ENCODE peak calls at places on chromosomes 4 and X, in six cellular contexts. P, O, T, X, K and E are unnamed samples.

GRCh38 chr4:185774815-185775684 is 36.9 kb downstream of the SORBS2 start:
- DNase-seq in X (no peak), O (peak; percentile 28), K (peak; percentile 66), T (peak; percentile 82), P (no peak), E (peak; percentile 34)

GRCh38 chr4:142380052-142380598 is 466.0 kb downstream of the INPP4B start:
- DNase-seq in T (no peak), K (no peak), X (no peak), O (no peak), P (no peak), E (no peak)

GRCh38 chr4:141853091-141853734 is 216.8 kb downstream of the IL15 start:
- DNase-seq in T (no peak), P (no peak), O (no peak), K (peak; percentile 98), X (no peak), E (peak; percentile 16)

GRCh38 chrX:13994681-13995080 is 35.0 kb downstream of the GEMIN8 start:
- DNase-seq in X (no peak), K (peak; percentile 7), O (no peak), P (no peak), T (no peak), E (no peak)

GRCh38 chrX:136030357-136031225 is 45.4 kb downstream of the SLC9A6 start:
- DNase-seq in O (no peak), T (peak; percentile 78), X (no peak), K (no peak), P (no peak), E (no peak)

GRCh38 chr4:88957570-88957969 is 99.4 kb downstream of the FAM13A start:
- DNase-seq in T (peak; percentile 33), K (no peak), X (no peak), P (no peak), O (no peak), E (no peak)

GRCh38 chrX:16431266-16431665 is 218.7 kb upstream of the S100G start:
- DNase-seq in K (no peak), X (no peak), T (no peak), P (no peak), O (no peak), E (no peak)

GRCh38 chrX:155086202-155086840 is 15.0 kb downstream of the BRCC3 start:
- DNase-seq in O (peak; percentile 72), T (peak; percentile 39), X (peak; percentile 53), P (peak; percentile 31), K (peak; percentile 65), E (peak; percentile 10)

GRCh38 chr4:57020467-57021101 is 41.9 kb downstream of the POLR2B start:
- DNase-seq in X (peak; percentile 10), O (no peak), P (no peak), K (peak; percentile 95), T (peak; percentile 72), E (no peak)

GRCh38 chr4:6674500-6675149 is 19.1 kb upstream of the S100P start:
- DNase-seq in K (peak; percentile 75), O (peak; percentile 61), P (peak; percentile 63), X (peak; percentile 33), T (peak; percentile 40), E (peak; percentile 72)

GRCh38 chrX:119573840-119574393 is 446 bp upstream of the UBE2A start:
- DNase-seq in T (no peak), O (peak; percentile 45), K (peak; percentile 51), P (peak; percentile 15), X (peak; percentile 24), E (peak; percentile 17)

GRCh38 chr4:57182132-57182874 is 72.1 kb upstream of the IGFBP7 start:
- DNase-seq in T (no peak), K (no peak), O (no peak), P (no peak), X (no peak), E (no peak)

GRCh38 chrX:154530286-154530685 is 14.3 kb upstream of the FAM3A start:
- DNase-seq in X (no peak), K (no peak), P (no peak), O (peak; percentile 11), T (no peak), E (no peak)

GRCh38 chr4:113405874-113406722 is 355.4 kb downstream of the CAMK2D start:
- DNase-seq in P (no peak), T (no peak), O (no peak), K (no peak), X (no peak), E (no peak)

GRCh38 chr4:66062044-66062443 is 391.8 kb upstream of the EPHA5 start:
- DNase-seq in K (peak; percentile 55), O (no peak), T (no peak), X (peak; percentile 1), P (no peak), E (no peak)

GRCh38 chrX:10070714-10071436 is 85.9 kb upstream of the CLCN4 start:
- DNase-seq in O (no peak), P (no peak), K (no peak), T (no peak), X (no peak), E (no peak)

GRCh38 chrX:68868316-68868715 is 39.5 kb downstream of the EFNB1 start:
- DNase-seq in K (no peak), O (no peak), P (no peak), X (no peak), T (no peak), E (no peak)

GRCh38 chr4:107801766-107802211 is 22.9 kb upstream of the SGMS2 start:
- DNase-seq in K (peak; percentile 83), P (no peak), T (peak; percentile 29), O (no peak), X (peak; percentile 45), E (no peak)

GRCh38 chr4:62927574-62927973 is 1481.7 kb downstream of the TECRL start:
- DNase-seq in T (no peak), O (no peak), P (no peak), X (no peak), K (no peak), E (no peak)
- TF ChIP-seq EZH2 in T (no peak), O (no peak), P (no peak), X (no peak), K (no peak), E (no peak)

GRCh38 chr4:152937280-152937534 is 1.1 kb downstream of the FHDC1 start:
- DNase-seq in K (no peak), O (no peak), X (no peak), P (no peak), T (no peak), E (no peak)

GRCh38 chr4:152937535-152938236 is 1.6 kb downstream of the FHDC1 start:
- DNase-seq in P (no peak), O (peak; percentile 43), K (no peak), X (peak; percentile 34), T (peak; percentile 33), E (peak; percentile 77)

GRCh38 chr4:152935138-152935537 is 985 bp upstream of the FHDC1 start:
- DNase-seq in O (peak; percentile 86), T (no peak), P (peak; percentile 16), X (no peak), K (peak; percentile 32), E (peak; percentile 62)

GRCh38 chr4:152936446-152937279 is 540 bp downstream of the FHDC1 start:
- DNase-seq in O (peak; percentile 91), T (no peak), P (no peak), K (peak; percentile 21), X (peak; percentile 27), E (peak; percentile 53)

GRCh38 chr4:152935661-152936445 is at the start of gene FHDC1:
- DNase-seq in K (peak; percentile 76), X (no peak), O (peak; percentile 93), T (no peak), P (peak; percentile 29), E (peak; percentile 89)
- TF ChIP-seq EZH2 in K (no peak), X (peak; percentile 50), O (no peak), T (peak; percentile 62), P (no peak), E (no peak)

DNA sequence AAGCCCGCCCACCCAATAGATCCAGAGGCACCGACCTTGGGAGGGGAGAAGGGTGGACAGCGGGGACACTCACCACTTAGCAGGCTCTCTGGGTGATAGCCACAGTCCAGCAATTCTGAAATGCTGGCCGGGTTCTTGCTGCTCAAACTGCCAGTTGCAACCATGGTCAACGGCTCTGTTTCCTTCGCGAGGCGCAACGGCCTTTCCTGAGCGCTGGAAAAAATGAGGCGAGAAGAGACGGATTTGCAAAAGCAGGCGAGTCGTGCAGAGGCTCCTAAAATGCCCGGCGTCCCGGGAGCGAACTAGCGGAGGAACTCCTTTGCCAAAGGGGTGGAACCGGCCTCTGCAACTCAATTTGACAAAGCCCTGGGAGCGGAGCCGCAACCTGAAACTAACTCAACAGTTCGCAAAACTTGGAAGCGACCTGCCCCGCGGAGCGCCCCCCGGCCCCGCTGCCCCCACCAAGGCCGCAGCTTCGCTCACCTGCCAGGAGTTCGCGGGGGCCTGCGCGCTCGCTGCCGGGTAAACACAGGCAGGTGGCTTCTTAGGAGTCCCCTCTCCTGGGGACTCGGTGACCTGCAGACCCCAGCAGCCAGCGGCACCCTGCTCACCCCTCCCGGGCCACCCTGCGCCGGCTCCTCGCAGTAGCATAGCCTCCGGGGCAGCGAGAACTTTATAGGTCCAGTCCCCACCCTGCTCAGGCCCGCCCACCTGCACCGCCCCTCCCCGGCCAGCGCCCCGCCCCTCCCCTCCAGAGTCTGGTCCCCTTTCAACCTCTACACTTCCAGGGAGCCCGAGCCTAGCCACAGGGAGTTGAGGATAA is at the start of gene DDIT4L:
- DNase-seq in P (peak; percentile 15), O (peak; percentile 76), X (peak; percentile 48), K (no peak), T (peak; percentile 34), E (peak; percentile 59)
- TF ChIP-seq EZH2 in P (no peak), O (no peak), X (no peak), K (no peak), T (no peak), E (no peak)

GRCh38 chr4:110618091-110619000 is 4.5 kb downstream of the PITX2 start:
- DNase-seq in X (no peak), K (peak; percentile 54), P (no peak), O (peak; percentile 86), T (no peak), E (peak; percentile 74)

GRCh38 chr4:110619001-110619350 is 3.9 kb downstream of the PITX2 start:
- DNase-seq in X (no peak), K (no peak), P (no peak), O (no peak), T (no peak), E (no peak)

GRCh38 chr4:110620352-110621327 is 2.2 kb downstream of the PITX2 start:
- DNase-seq in K (peak; percentile 45), P (no peak), X (no peak), T (no peak), O (peak; percentile 88), E (peak; percentile 76)

GRCh38 chr4:110621328-110621812 is 1.5 kb downstream of the PITX2 start:
- DNase-seq in O (peak; percentile 21), P (no peak), X (no peak), K (no peak), T (no peak), E (no peak)

DNA sequence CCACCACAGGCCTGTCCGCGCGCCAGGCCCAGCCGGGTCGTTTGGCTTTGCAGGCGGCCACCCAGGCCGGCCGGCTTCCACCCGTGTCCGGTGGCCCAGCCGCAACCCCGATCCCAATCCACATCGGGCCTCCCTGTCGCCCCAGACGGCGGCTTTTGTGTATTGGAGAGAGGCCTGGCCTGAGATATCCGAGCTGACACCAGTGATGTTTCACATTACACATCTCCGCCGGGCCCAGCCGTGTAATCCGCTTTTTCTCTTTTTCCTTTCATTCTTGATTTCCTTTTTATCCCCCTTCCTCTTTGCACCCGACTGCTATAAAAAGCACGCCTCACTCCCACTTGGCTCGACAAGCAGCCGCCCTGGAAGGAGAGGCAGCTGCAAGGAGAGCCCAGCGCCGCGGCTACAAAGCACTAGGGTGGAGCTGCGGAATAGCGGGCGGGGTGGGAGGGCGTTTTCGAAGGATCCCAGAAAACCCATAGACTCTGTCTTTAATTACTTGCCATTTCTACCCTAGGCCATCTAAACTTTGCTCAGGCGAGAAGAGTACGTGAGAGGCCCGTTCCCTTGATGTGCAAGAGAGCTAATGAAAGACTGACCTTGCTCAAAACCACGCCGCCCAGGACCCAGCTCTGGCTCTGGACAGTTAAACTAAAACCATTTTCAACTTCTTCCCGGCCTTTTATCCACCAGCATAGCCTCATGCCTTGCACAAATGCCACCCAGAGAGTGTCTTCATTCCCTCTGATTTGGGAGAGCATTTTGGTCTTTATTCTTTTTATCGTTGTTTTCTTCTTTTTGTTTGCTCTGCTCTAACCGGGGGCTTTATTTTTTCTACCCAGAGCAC is 3.3 kb downstream of the PITX2 start:
- DNase-seq in X (no peak), T (no peak), P (no peak), O (peak; percentile 82), K (no peak), E (no peak)
- TF ChIP-seq EZH2 in X (no peak), T (peak; percentile 38), P (no peak), O (peak; percentile 67), K (no peak), E (no peak)